ENCODE peak calls at places on chromosome 12, in seven cellular contexts. One of them, this sample, is unnamed.

GRCh38 chr12:13093850-13094225 is 9.6 kb downstream of the GSG1 start:
- DNase-seq in HEK293T: no peak
- DNase-seq in gastrocnemius medialis: no peak
- DNase-seq in germinal center: no peak
- DNase-seq in GM10248: no peak
- DNase-seq in central memory CD4-positive, alpha-beta T cell: no peak
- DNase-seq in HTR-8/SVneo: no peak
- DNase-seq in this sample: no peak

GRCh38 chr12:116044181-116044580 is 233.3 kb downstream of the MED13L start:
- DNase-seq in HEK293T: no peak
- DNase-seq in gastrocnemius medialis: no peak
- DNase-seq in germinal center: no peak
- DNase-seq in GM10248: no peak
- DNase-seq in central memory CD4-positive, alpha-beta T cell: no peak
- DNase-seq in HTR-8/SVneo: no peak
- DNase-seq in this sample: peak; percentile 59

GRCh38 chr12:93913845-93914244 is 234.5 kb upstream of the PLXNC1 start:
- DNase-seq in HEK293T: no peak
- DNase-seq in gastrocnemius medialis: no peak
- DNase-seq in germinal center: no peak
- DNase-seq in GM10248: no peak
- DNase-seq in central memory CD4-positive, alpha-beta T cell: no peak
- DNase-seq in HTR-8/SVneo: no peak
- DNase-seq in this sample: no peak

GRCh38 chr12:31759621-31760459 is 31.0 kb upstream of the AMN1 start:
- DNase-seq in HEK293T: no peak
- DNase-seq in gastrocnemius medialis: no peak
- DNase-seq in germinal center: no peak
- DNase-seq in GM10248: no peak
- DNase-seq in central memory CD4-positive, alpha-beta T cell: no peak
- DNase-seq in HTR-8/SVneo: no peak
- DNase-seq in this sample: no peak

GRCh38 chr12:124565656-124566180 is 1.7 kb downstream of the NCOR2 start:
- DNase-seq in HEK293T: no peak
- DNase-seq in gastrocnemius medialis: no peak
- DNase-seq in germinal center: no peak
- DNase-seq in GM10248: no peak
- DNase-seq in central memory CD4-positive, alpha-beta T cell: no peak
- DNase-seq in HTR-8/SVneo: no peak
- DNase-seq in this sample: no peak

GRCh38 chr12:29544428-29545101 is 47.1 kb upstream of the OVCH1 start:
- DNase-seq in HEK293T: no peak
- DNase-seq in gastrocnemius medialis: no peak
- DNase-seq in germinal center: no peak
- DNase-seq in GM10248: no peak
- DNase-seq in central memory CD4-positive, alpha-beta T cell: no peak
- DNase-seq in HTR-8/SVneo: no peak
- DNase-seq in this sample: no peak

GRCh38 chr12:45775964-45776363 is 46.5 kb downstream of the ARID2 start:
- DNase-seq in HEK293T: no peak
- DNase-seq in gastrocnemius medialis: no peak
- DNase-seq in germinal center: no peak
- DNase-seq in GM10248: no peak
- DNase-seq in central memory CD4-positive, alpha-beta T cell: no peak
- DNase-seq in HTR-8/SVneo: no peak
- DNase-seq in this sample: no peak

GRCh38 chr12:2998789-2999264 is 39.6 kb downstream of the TEAD4 start:
- DNase-seq in HEK293T: no peak
- DNase-seq in gastrocnemius medialis: peak; percentile 99
- DNase-seq in germinal center: no peak
- DNase-seq in GM10248: no peak
- DNase-seq in central memory CD4-positive, alpha-beta T cell: no peak
- DNase-seq in HTR-8/SVneo: peak; percentile 80
- DNase-seq in this sample: no peak

GRCh38 chr12:2481951-2482350 is 312.8 kb upstream of the FKBP4 start:
- DNase-seq in HEK293T: no peak
- DNase-seq in gastrocnemius medialis: no peak
- DNase-seq in germinal center: no peak
- DNase-seq in GM10248: no peak
- DNase-seq in central memory CD4-positive, alpha-beta T cell: no peak
- DNase-seq in HTR-8/SVneo: no peak
- DNase-seq in this sample: no peak

GRCh38 chr12:26507613-26508012 is 312.2 kb downstream of the SSPN start:
- DNase-seq in HEK293T: no peak
- DNase-seq in gastrocnemius medialis: no peak
- DNase-seq in germinal center: no peak
- DNase-seq in GM10248: no peak
- DNase-seq in central memory CD4-positive, alpha-beta T cell: no peak
- DNase-seq in HTR-8/SVneo: no peak
- DNase-seq in this sample: no peak

GRCh38 chr12:62900686-62901272 is 34.2 kb downstream of the PPM1H start:
- DNase-seq in HEK293T: peak; percentile 31
- DNase-seq in gastrocnemius medialis: peak; percentile 10
- DNase-seq in germinal center: no peak
- DNase-seq in GM10248: no peak
- DNase-seq in central memory CD4-positive, alpha-beta T cell: no peak
- DNase-seq in HTR-8/SVneo: no peak
- DNase-seq in this sample: no peak

GRCh38 chr12:241266-241665 is 21.4 kb downstream of the SLC6A13 start:
- DNase-seq in HEK293T: no peak
- DNase-seq in gastrocnemius medialis: no peak
- DNase-seq in germinal center: no peak
- DNase-seq in GM10248: no peak
- DNase-seq in central memory CD4-positive, alpha-beta T cell: no peak
- DNase-seq in HTR-8/SVneo: no peak
- DNase-seq in this sample: no peak

GRCh38 chr12:104285740-104286537 is 17.6 kb upstream of the EID3 start:
- DNase-seq in HEK293T: no peak
- DNase-seq in gastrocnemius medialis: no peak
- DNase-seq in germinal center: no peak
- DNase-seq in GM10248: no peak
- DNase-seq in central memory CD4-positive, alpha-beta T cell: no peak
- DNase-seq in HTR-8/SVneo: no peak
- DNase-seq in this sample: peak; percentile 41

GRCh38 chr12:21989819-21990412 is 48.7 kb upstream of the ABCC9 start:
- DNase-seq in HEK293T: no peak
- DNase-seq in gastrocnemius medialis: no peak
- DNase-seq in germinal center: no peak
- DNase-seq in GM10248: no peak
- DNase-seq in central memory CD4-positive, alpha-beta T cell: no peak
- DNase-seq in HTR-8/SVneo: peak; percentile 2
- DNase-seq in this sample: no peak

GRCh38 chr12:95325501-95325900 is 107.9 kb downstream of the VEZT start:
- DNase-seq in HEK293T: no peak
- DNase-seq in gastrocnemius medialis: no peak
- DNase-seq in germinal center: no peak
- DNase-seq in GM10248: no peak
- DNase-seq in central memory CD4-positive, alpha-beta T cell: no peak
- DNase-seq in HTR-8/SVneo: no peak
- DNase-seq in this sample: no peak

GRCh38 chr12:71521125-71521524 is 81.5 kb downstream of the LGR5 start:
- DNase-seq in HEK293T: no peak
- DNase-seq in gastrocnemius medialis: no peak
- DNase-seq in germinal center: no peak
- DNase-seq in GM10248: no peak
- DNase-seq in central memory CD4-positive, alpha-beta T cell: no peak
- DNase-seq in HTR-8/SVneo: no peak
- DNase-seq in this sample: no peak

GRCh38 chr12:64147860-64148259 is 74.2 kb downstream of the KICS2 start:
- DNase-seq in HEK293T: no peak
- DNase-seq in gastrocnemius medialis: no peak
- DNase-seq in germinal center: no peak
- DNase-seq in GM10248: no peak
- DNase-seq in central memory CD4-positive, alpha-beta T cell: no peak
- DNase-seq in HTR-8/SVneo: no peak
- DNase-seq in this sample: no peak

GRCh38 chr12:74021937-74022336 is 515.7 kb upstream of the ATXN7L3B start:
- DNase-seq in HEK293T: peak; percentile 55
- DNase-seq in gastrocnemius medialis: no peak
- DNase-seq in germinal center: no peak
- DNase-seq in GM10248: peak; percentile 29
- DNase-seq in central memory CD4-positive, alpha-beta T cell: no peak
- DNase-seq in HTR-8/SVneo: peak; percentile 31
- DNase-seq in this sample: peak; percentile 18

GRCh38 chr12:67508830-67509229 is 139.7 kb upstream of the DYRK2 start:
- DNase-seq in HEK293T: no peak
- DNase-seq in gastrocnemius medialis: no peak
- DNase-seq in germinal center: no peak
- DNase-seq in GM10248: no peak
- DNase-seq in central memory CD4-positive, alpha-beta T cell: no peak
- DNase-seq in HTR-8/SVneo: no peak
- DNase-seq in this sample: no peak

GRCh38 chr12:101021911-101022388 is 188.1 kb downstream of the SLC5A8 start:
- DNase-seq in HEK293T: no peak
- DNase-seq in gastrocnemius medialis: no peak
- DNase-seq in germinal center: no peak
- DNase-seq in GM10248: no peak
- DNase-seq in central memory CD4-positive, alpha-beta T cell: no peak
- DNase-seq in HTR-8/SVneo: peak; percentile 54
- DNase-seq in this sample: no peak

GRCh38 chr12:50589650-50590435 is 85.1 kb downstream of the DIP2B start:
- DNase-seq in HEK293T: no peak
- DNase-seq in gastrocnemius medialis: no peak
- DNase-seq in germinal center: no peak
- DNase-seq in GM10248: no peak
- DNase-seq in central memory CD4-positive, alpha-beta T cell: peak; percentile 19
- DNase-seq in HTR-8/SVneo: peak; percentile 36
- DNase-seq in this sample: no peak

GRCh38 chr12:88391556-88391955 is 188.7 kb downstream of the KITLG start:
- DNase-seq in HEK293T: no peak
- DNase-seq in gastrocnemius medialis: no peak
- DNase-seq in germinal center: no peak
- DNase-seq in GM10248: peak; percentile 39
- DNase-seq in central memory CD4-positive, alpha-beta T cell: no peak
- DNase-seq in HTR-8/SVneo: peak; percentile 62
- DNase-seq in this sample: no peak

GRCh38 chr12:51183816-51184215 is 10.9 kb upstream of the TFCP2 start:
- DNase-seq in HEK293T: peak; percentile 10
- DNase-seq in gastrocnemius medialis: peak; percentile 56
- DNase-seq in germinal center: no peak
- DNase-seq in GM10248: no peak
- DNase-seq in central memory CD4-positive, alpha-beta T cell: no peak
- DNase-seq in HTR-8/SVneo: no peak
- DNase-seq in this sample: no peak

GRCh38 chr12:11623382-11623781 is 26.1 kb upstream of the ETV6 start:
- DNase-seq in HEK293T: no peak
- DNase-seq in gastrocnemius medialis: no peak
- DNase-seq in germinal center: no peak
- DNase-seq in GM10248: no peak
- DNase-seq in central memory CD4-positive, alpha-beta T cell: no peak
- DNase-seq in HTR-8/SVneo: no peak
- DNase-seq in this sample: no peak

GRCh38 chr12:21239866-21240265 is 94.9 kb downstream of the SLCO1A2 start:
- DNase-seq in HEK293T: no peak
- DNase-seq in gastrocnemius medialis: no peak
- DNase-seq in germinal center: no peak
- DNase-seq in GM10248: no peak
- DNase-seq in central memory CD4-positive, alpha-beta T cell: no peak
- DNase-seq in HTR-8/SVneo: no peak
- DNase-seq in this sample: no peak

GRCh38 chr12:14910090-14910915 is 24.6 kb upstream of the MGP start:
- DNase-seq in HEK293T: no peak
- DNase-seq in gastrocnemius medialis: no peak
- DNase-seq in germinal center: no peak
- DNase-seq in GM10248: no peak
- DNase-seq in central memory CD4-positive, alpha-beta T cell: no peak
- DNase-seq in HTR-8/SVneo: no peak
- DNase-seq in this sample: no peak

GRCh38 chr12:68336754-68337343 is 4.7 kb upstream of the MDM1 start:
- DNase-seq in HEK293T: no peak
- DNase-seq in gastrocnemius medialis: no peak
- DNase-seq in germinal center: no peak
- DNase-seq in GM10248: no peak
- DNase-seq in central memory CD4-positive, alpha-beta T cell: no peak
- DNase-seq in HTR-8/SVneo: no peak
- DNase-seq in this sample: no peak

GRCh38 chr12:3453947-3454675 is 36.9 kb upstream of the PRMT8 start:
- DNase-seq in HEK293T: no peak
- DNase-seq in gastrocnemius medialis: no peak
- DNase-seq in germinal center: no peak
- DNase-seq in GM10248: no peak
- DNase-seq in central memory CD4-positive, alpha-beta T cell: no peak
- DNase-seq in HTR-8/SVneo: peak; percentile 86
- DNase-seq in this sample: no peak

GRCh38 chr12:27779837-27780611 is at the start of the genes KLHL42 and MANSC4:
- DNase-seq in HEK293T: peak; percentile 70
- DNase-seq in gastrocnemius medialis: peak; percentile 27
- DNase-seq in germinal center: peak; percentile 79
- DNase-seq in GM10248: peak; percentile 85
- DNase-seq in central memory CD4-positive, alpha-beta T cell: peak; percentile 66
- DNase-seq in HTR-8/SVneo: peak; percentile 72
- DNase-seq in this sample: peak; percentile 61

GRCh38 chr12:40170593-40170992 is 54.2 kb upstream of the LRRK2 start:
- DNase-seq in HEK293T: no peak
- DNase-seq in gastrocnemius medialis: no peak
- DNase-seq in germinal center: no peak
- DNase-seq in GM10248: no peak
- DNase-seq in central memory CD4-positive, alpha-beta T cell: no peak
- DNase-seq in HTR-8/SVneo: no peak
- DNase-seq in this sample: no peak

This sample was measured in T47D.